ENCODE peak calls at places on chromosomes 6 and 20, in five cellular contexts. B is activated T-cell treated with anti-CD3 and anti-CD28 coated beads for 48 hours, J is head of caudate nucleus, Y is T-helper 2 cell, M is stromal cell of bone marrow. I is an unnamed sample.

GRCh38 chr6:159201336-159201735 is 32.1 kb downstream of the FNDC1 start:
- DNase-seq in B (no peak), J (no peak), Y (no peak), M (no peak), I (no peak)

GRCh38 chr20:21522479-21523397 is 8.9 kb upstream of the NKX2-2 start:
- DNase-seq in B (no peak), J (peak), Y (no peak), M (no peak), I (no peak)

GRCh38 chr20:32652739-32653526 is 20.8 kb downstream of the C20orf203 start:
- DNase-seq in B (peak), J (peak), Y (peak), M (peak), I (peak)

GRCh38 chr6:44053760-44054556 is 73.3 kb downstream of the MRPL14 start:
- DNase-seq in B (no peak), J (no peak), Y (no peak), M (peak), I (no peak)

GRCh38 chr6:117506180-117506835 is 23.8 kb downstream of the DCBLD1 start:
- DNase-seq in B (no peak), J (no peak), Y (no peak), M (no peak), I (no peak)

GRCh38 chr6:20286968-20287565 is 74.8 kb upstream of the MBOAT1 start:
- DNase-seq in B (no peak), J (no peak), Y (no peak), M (no peak), I (no peak)

GRCh38 chr20:34268851-34269668 is 27.8 kb downstream of the ASIP start:
- DNase-seq in B (no peak), J (peak), Y (no peak), M (no peak), I (no peak)

GRCh38 chr6:93366506-93366905 is 52.9 kb downstream of the EPHA7 start:
- DNase-seq in B (no peak), J (no peak), Y (no peak), M (no peak), I (no peak)

GRCh38 chr6:117270121-117270959 is 5.0 kb downstream of the VGLL2 start:
- DNase-seq in B (no peak), J (no peak), Y (no peak), M (no peak), I (no peak)

GRCh38 chr20:25082498-25082873 is 545 bp upstream of the VSX1 start:
- DNase-seq in B (no peak), J (no peak), Y (no peak), M (no peak), I (no peak)

GRCh38 chr20:50561379-50562078 is 51.3 kb downstream of the PTPN1 start:
- DNase-seq in B (peak), J (peak), Y (peak), M (peak), I (no peak)

GRCh38 chr6:139373154-139373927 is 1.1 kb downstream of the CITED2 start:
- DNase-seq in B (peak), J (peak), Y (peak), M (no peak), I (peak)

GRCh38 chr6:105785412-105785811 is 300.7 kb upstream of the PRDM1 start:
- DNase-seq in B (no peak), J (no peak), Y (no peak), M (no peak), I (no peak)

GRCh38 chr6:33925869-33926268 is 122.1 kb upstream of the MLN start:
- DNase-seq in B (no peak), J (no peak), Y (no peak), M (no peak), I (no peak)

GRCh38 chr20:55668659-55669058 is 336.7 kb downstream of the CBLN4 start:
- DNase-seq in B (no peak), J (no peak), Y (no peak), M (no peak), I (no peak)